ENCODE peak calls at places on chromosomes 3 and 15, in seven cellular contexts. One of them, this sample, is unnamed.

GRCh38 chr15:28888900-28889299 is 3.1 kb downstream of the APBA2 start:
- DNase-seq in kidney tubule cell: no peak
- DNase-seq in naive thymus-derived CD8-positive, alpha-beta T cell: no peak
- DNase-seq in fibroblast of pulmonary artery: no peak
- DNase-seq in SHP77: no peak
- DNase-seq in sigmoid colon: peak
- DNase-seq in KG1: no peak
- DNase-seq in this sample: no peak

GRCh38 chr15:31304736-31305365 is 21.8 kb upstream of the KLF13 start:
- DNase-seq in kidney tubule cell: no peak
- DNase-seq in naive thymus-derived CD8-positive, alpha-beta T cell: peak
- DNase-seq in fibroblast of pulmonary artery: no peak
- DNase-seq in SHP77: peak
- DNase-seq in sigmoid colon: peak
- DNase-seq in KG1: no peak
- DNase-seq in this sample: peak

GRCh38 chr3:20857636-20858035 is 671.6 kb upstream of the SGO1 start:
- DNase-seq in kidney tubule cell: peak
- DNase-seq in naive thymus-derived CD8-positive, alpha-beta T cell: no peak
- DNase-seq in fibroblast of pulmonary artery: peak
- DNase-seq in SHP77: no peak
- DNase-seq in sigmoid colon: no peak
- DNase-seq in KG1: no peak
- DNase-seq in this sample: no peak

GRCh38 chr3:114128231-114128630 is 50.6 kb downstream of the DRD3 start:
- DNase-seq in kidney tubule cell: no peak
- DNase-seq in naive thymus-derived CD8-positive, alpha-beta T cell: no peak
- DNase-seq in fibroblast of pulmonary artery: peak
- DNase-seq in SHP77: no peak
- DNase-seq in sigmoid colon: no peak
- DNase-seq in KG1: no peak
- DNase-seq in this sample: no peak

GRCh38 chr3:102295756-102296155 is 139.1 kb upstream of the ZPLD1 start:
- DNase-seq in kidney tubule cell: no peak
- DNase-seq in naive thymus-derived CD8-positive, alpha-beta T cell: no peak
- DNase-seq in fibroblast of pulmonary artery: no peak
- DNase-seq in SHP77: no peak
- DNase-seq in sigmoid colon: no peak
- DNase-seq in KG1: no peak
- DNase-seq in this sample: no peak

GRCh38 chr15:76340198-76340801 is 3.7 kb downstream of the ISL2 start:
- DNase-seq in kidney tubule cell: peak
- DNase-seq in naive thymus-derived CD8-positive, alpha-beta T cell: no peak
- DNase-seq in fibroblast of pulmonary artery: peak
- DNase-seq in SHP77: peak
- DNase-seq in sigmoid colon: no peak
- DNase-seq in KG1: peak
- DNase-seq in this sample: no peak

GRCh38 chr3:58164916-58165821 is 45.6 kb downstream of the DNASE1L3 start:
- DNase-seq in kidney tubule cell: no peak
- DNase-seq in naive thymus-derived CD8-positive, alpha-beta T cell: no peak
- DNase-seq in fibroblast of pulmonary artery: peak
- DNase-seq in SHP77: peak
- DNase-seq in sigmoid colon: peak
- DNase-seq in KG1: no peak
- DNase-seq in this sample: no peak

GRCh38 chr3:184361932-184362667 is 590 bp downstream of the POLR2H start:
- DNase-seq in kidney tubule cell: peak
- DNase-seq in naive thymus-derived CD8-positive, alpha-beta T cell: peak
- DNase-seq in fibroblast of pulmonary artery: no peak
- DNase-seq in SHP77: peak
- DNase-seq in sigmoid colon: peak
- DNase-seq in KG1: peak
- DNase-seq in this sample: peak

GRCh38 chr3:33358172-33358781 is 81.0 kb downstream of the FBXL2 start:
- DNase-seq in kidney tubule cell: no peak
- DNase-seq in naive thymus-derived CD8-positive, alpha-beta T cell: no peak
- DNase-seq in fibroblast of pulmonary artery: no peak
- DNase-seq in SHP77: no peak
- DNase-seq in sigmoid colon: no peak
- DNase-seq in KG1: no peak
- DNase-seq in this sample: no peak

GRCh38 chr3:171145866-171146265 is 119.3 kb upstream of the SLC2A2 start:
- DNase-seq in kidney tubule cell: no peak
- DNase-seq in naive thymus-derived CD8-positive, alpha-beta T cell: no peak
- DNase-seq in fibroblast of pulmonary artery: no peak
- DNase-seq in SHP77: no peak
- DNase-seq in sigmoid colon: no peak
- DNase-seq in KG1: no peak
- DNase-seq in this sample: no peak

GRCh38 chr3:173584834-173585831 is 187.6 kb downstream of the NLGN1 start:
- DNase-seq in kidney tubule cell: peak
- DNase-seq in naive thymus-derived CD8-positive, alpha-beta T cell: no peak
- DNase-seq in fibroblast of pulmonary artery: peak
- DNase-seq in SHP77: peak
- DNase-seq in sigmoid colon: peak
- DNase-seq in KG1: no peak
- DNase-seq in this sample: peak

GRCh38 chr3:150451329-150452084 is 43.4 kb downstream of the TSC22D2 start:
- DNase-seq in kidney tubule cell: no peak
- DNase-seq in naive thymus-derived CD8-positive, alpha-beta T cell: no peak
- DNase-seq in fibroblast of pulmonary artery: peak
- DNase-seq in SHP77: no peak
- DNase-seq in sigmoid colon: no peak
- DNase-seq in KG1: no peak
- DNase-seq in this sample: no peak

GRCh38 chr15:68470049-68470738 is 38.2 kb upstream of the ITGA11 start:
- DNase-seq in kidney tubule cell: no peak
- DNase-seq in naive thymus-derived CD8-positive, alpha-beta T cell: no peak
- DNase-seq in fibroblast of pulmonary artery: no peak
- DNase-seq in SHP77: no peak
- DNase-seq in sigmoid colon: no peak
- DNase-seq in KG1: no peak
- DNase-seq in this sample: no peak

GRCh38 chr3:111668912-111669488 is 73.9 kb upstream of the ZBED2 start:
- DNase-seq in kidney tubule cell: peak
- DNase-seq in naive thymus-derived CD8-positive, alpha-beta T cell: peak
- DNase-seq in fibroblast of pulmonary artery: peak
- DNase-seq in SHP77: peak
- DNase-seq in sigmoid colon: no peak
- DNase-seq in KG1: no peak
- DNase-seq in this sample: peak

GRCh38 chr3:169430687-169431404 is 232.7 kb downstream of the MECOM start:
- DNase-seq in kidney tubule cell: peak
- DNase-seq in naive thymus-derived CD8-positive, alpha-beta T cell: no peak
- DNase-seq in fibroblast of pulmonary artery: peak
- DNase-seq in SHP77: no peak
- DNase-seq in sigmoid colon: no peak
- DNase-seq in KG1: peak
- DNase-seq in this sample: no peak

GRCh38 chr15:45943255-45943654 is 308.4 kb downstream of the SQOR start:
- DNase-seq in kidney tubule cell: peak
- DNase-seq in naive thymus-derived CD8-positive, alpha-beta T cell: no peak
- DNase-seq in fibroblast of pulmonary artery: no peak
- DNase-seq in SHP77: no peak
- DNase-seq in sigmoid colon: no peak
- DNase-seq in KG1: no peak
- DNase-seq in this sample: no peak

GRCh38 chr3:172713316-172713715 is 2.4 kb upstream of the NCEH1 start:
- DNase-seq in kidney tubule cell: no peak
- DNase-seq in naive thymus-derived CD8-positive, alpha-beta T cell: no peak
- DNase-seq in fibroblast of pulmonary artery: no peak
- DNase-seq in SHP77: no peak
- DNase-seq in sigmoid colon: no peak
- DNase-seq in KG1: no peak
- DNase-seq in this sample: no peak

GRCh38 chr15:81196576-81197254 is at the start of gene IL16:
- DNase-seq in kidney tubule cell: no peak
- DNase-seq in naive thymus-derived CD8-positive, alpha-beta T cell: no peak
- DNase-seq in fibroblast of pulmonary artery: no peak
- DNase-seq in SHP77: no peak
- DNase-seq in sigmoid colon: no peak
- DNase-seq in KG1: no peak
- DNase-seq in this sample: no peak

GRCh38 chr3:41485484-41485883 is 286.2 kb downstream of the CTNNB1 start:
- DNase-seq in kidney tubule cell: no peak
- DNase-seq in naive thymus-derived CD8-positive, alpha-beta T cell: no peak
- DNase-seq in fibroblast of pulmonary artery: no peak
- DNase-seq in SHP77: no peak
- DNase-seq in sigmoid colon: no peak
- DNase-seq in KG1: no peak
- DNase-seq in this sample: no peak

GRCh38 chr3:140128217-140129137 is 193.5 kb downstream of the CLSTN2 start:
- DNase-seq in kidney tubule cell: peak
- DNase-seq in naive thymus-derived CD8-positive, alpha-beta T cell: no peak
- DNase-seq in fibroblast of pulmonary artery: peak
- DNase-seq in SHP77: peak
- DNase-seq in sigmoid colon: no peak
- DNase-seq in KG1: no peak
- DNase-seq in this sample: no peak

GRCh38 chr3:182464513-182465145 is 328.7 kb upstream of the ATP11B start:
- DNase-seq in kidney tubule cell: no peak
- DNase-seq in naive thymus-derived CD8-positive, alpha-beta T cell: no peak
- DNase-seq in fibroblast of pulmonary artery: no peak
- DNase-seq in SHP77: no peak
- DNase-seq in sigmoid colon: no peak
- DNase-seq in KG1: no peak
- DNase-seq in this sample: no peak

GRCh38 chr15:74036271-74037170 is 42.0 kb downstream of the PML start:
- DNase-seq in kidney tubule cell: peak
- DNase-seq in naive thymus-derived CD8-positive, alpha-beta T cell: no peak
- DNase-seq in fibroblast of pulmonary artery: peak
- DNase-seq in SHP77: peak
- DNase-seq in sigmoid colon: peak
- DNase-seq in KG1: no peak
- DNase-seq in this sample: peak

GRCh38 chr15:97683816-97684215 is 276.7 kb upstream of the ARRDC4 start:
- DNase-seq in kidney tubule cell: no peak
- DNase-seq in naive thymus-derived CD8-positive, alpha-beta T cell: no peak
- DNase-seq in fibroblast of pulmonary artery: no peak
- DNase-seq in SHP77: no peak
- DNase-seq in sigmoid colon: no peak
- DNase-seq in KG1: peak
- DNase-seq in this sample: no peak

GRCh38 chr3:114792159-114792918 is 354.7 kb downstream of the ZBTB20 start:
- DNase-seq in kidney tubule cell: no peak
- DNase-seq in naive thymus-derived CD8-positive, alpha-beta T cell: no peak
- DNase-seq in fibroblast of pulmonary artery: no peak
- DNase-seq in SHP77: no peak
- DNase-seq in sigmoid colon: no peak
- DNase-seq in KG1: no peak
- DNase-seq in this sample: no peak

GRCh38 chr3:136350557-136350956 is 100.4 kb downstream of the PCCB start:
- DNase-seq in kidney tubule cell: peak
- DNase-seq in naive thymus-derived CD8-positive, alpha-beta T cell: no peak
- DNase-seq in fibroblast of pulmonary artery: peak
- DNase-seq in SHP77: no peak
- DNase-seq in sigmoid colon: no peak
- DNase-seq in KG1: no peak
- DNase-seq in this sample: no peak

GRCh38 chr3:32913790-32914446 is 37.5 kb upstream of the CCR4 start:
- DNase-seq in kidney tubule cell: no peak
- DNase-seq in naive thymus-derived CD8-positive, alpha-beta T cell: no peak
- DNase-seq in fibroblast of pulmonary artery: peak
- DNase-seq in SHP77: no peak
- DNase-seq in sigmoid colon: peak
- DNase-seq in KG1: no peak
- DNase-seq in this sample: no peak

GRCh38 chr15:58212909-58213526 is 74.8 kb downstream of the AQP9 start:
- DNase-seq in kidney tubule cell: peak
- DNase-seq in naive thymus-derived CD8-positive, alpha-beta T cell: no peak
- DNase-seq in fibroblast of pulmonary artery: peak
- DNase-seq in SHP77: peak
- DNase-seq in sigmoid colon: no peak
- DNase-seq in KG1: no peak
- DNase-seq in this sample: peak

GRCh38 chr3:47961815-47962606 is 54.2 kb downstream of the MAP4 start:
- DNase-seq in kidney tubule cell: peak
- DNase-seq in naive thymus-derived CD8-positive, alpha-beta T cell: peak
- DNase-seq in fibroblast of pulmonary artery: no peak
- DNase-seq in SHP77: no peak
- DNase-seq in sigmoid colon: no peak
- DNase-seq in KG1: no peak
- DNase-seq in this sample: no peak

This sample was measured in NCI-H2227 treated with DMSO at 0.1 percent for 48 hours.